ENCODE peak calls at places on chromosomes 6 and 20, in five cellular contexts. One of them, this sample, is unnamed.

GRCh38 chr6:56073315-56073714 is 174.1 kb downstream of the COL21A1 start:
- DNase-seq in activated B cell treated with CpG ODN at 0.5 μM for 24 hours: no peak
- DNase-seq in GM20000: no peak
- DNase-seq in fibroblast of lung: peak
- DNase-seq in HFF-Myc: no peak
- DNase-seq in this sample: no peak

GRCh38 chr20:63558804-63559484 is 5.0 kb downstream of the FNDC11 start:
- DNase-seq in activated B cell treated with CpG ODN at 0.5 μM for 24 hours: no peak
- DNase-seq in GM20000: no peak
- DNase-seq in fibroblast of lung: no peak
- DNase-seq in HFF-Myc: no peak
- DNase-seq in this sample: no peak

GRCh38 chr6:128139519-128139918 is 238.7 kb upstream of the THEMIS start:
- DNase-seq in activated B cell treated with CpG ODN at 0.5 μM for 24 hours: no peak
- DNase-seq in GM20000: no peak
- DNase-seq in fibroblast of lung: peak
- DNase-seq in HFF-Myc: no peak
- DNase-seq in this sample: no peak

GRCh38 chr20:58237318-58238182 is 9.1 kb upstream of the ANKRD60 start:
- DNase-seq in activated B cell treated with CpG ODN at 0.5 μM for 24 hours: no peak
- DNase-seq in GM20000: no peak
- DNase-seq in fibroblast of lung: peak
- DNase-seq in HFF-Myc: no peak
- DNase-seq in this sample: no peak

GRCh38 chr6:127900935-127901334 is at the start of gene THEMIS:
- DNase-seq in activated B cell treated with CpG ODN at 0.5 μM for 24 hours: no peak
- DNase-seq in GM20000: no peak
- DNase-seq in fibroblast of lung: no peak
- DNase-seq in HFF-Myc: no peak
- DNase-seq in this sample: no peak

GRCh38 chr6:20881365-20881764 is 347.1 kb downstream of the CDKAL1 start:
- DNase-seq in activated B cell treated with CpG ODN at 0.5 μM for 24 hours: no peak
- DNase-seq in GM20000: no peak
- DNase-seq in fibroblast of lung: no peak
- DNase-seq in HFF-Myc: no peak
- DNase-seq in this sample: no peak

GRCh38 chr6:94045473-94045872 is 626.1 kb upstream of the EPHA7 start:
- DNase-seq in activated B cell treated with CpG ODN at 0.5 μM for 24 hours: no peak
- DNase-seq in GM20000: no peak
- DNase-seq in fibroblast of lung: no peak
- DNase-seq in HFF-Myc: no peak
- DNase-seq in this sample: no peak

GRCh38 chr6:107386340-107386739 is 73.0 kb downstream of the PDSS2 start:
- DNase-seq in activated B cell treated with CpG ODN at 0.5 μM for 24 hours: no peak
- DNase-seq in GM20000: no peak
- DNase-seq in fibroblast of lung: peak
- DNase-seq in HFF-Myc: no peak
- DNase-seq in this sample: no peak

GRCh38 chr20:3697588-3698235 is 14.7 kb downstream of the SIGLEC1 start:
- DNase-seq in activated B cell treated with CpG ODN at 0.5 μM for 24 hours: no peak
- DNase-seq in GM20000: no peak
- DNase-seq in fibroblast of lung: no peak
- DNase-seq in HFF-Myc: no peak
- DNase-seq in this sample: no peak

GRCh38 chr6:146901940-146902816 is 302.0 kb upstream of the STXBP5 start:
- DNase-seq in activated B cell treated with CpG ODN at 0.5 μM for 24 hours: no peak
- DNase-seq in GM20000: no peak
- DNase-seq in fibroblast of lung: peak
- DNase-seq in HFF-Myc: no peak
- DNase-seq in this sample: no peak

GRCh38 chr6:149363154-149363553 is 36.9 kb upstream of the SUMO4 start:
- DNase-seq in activated B cell treated with CpG ODN at 0.5 μM for 24 hours: no peak
- DNase-seq in GM20000: no peak
- DNase-seq in fibroblast of lung: no peak
- DNase-seq in HFF-Myc: no peak
- DNase-seq in this sample: no peak

GRCh38 chr6:17212541-17213371 is 68.4 kb upstream of the RBM24 start:
- DNase-seq in activated B cell treated with CpG ODN at 0.5 μM for 24 hours: no peak
- DNase-seq in GM20000: no peak
- DNase-seq in fibroblast of lung: peak
- DNase-seq in HFF-Myc: no peak
- DNase-seq in this sample: peak

GRCh38 chr20:49412254-49412653 is 70.2 kb downstream of the KCNB1 start:
- DNase-seq in activated B cell treated with CpG ODN at 0.5 μM for 24 hours: no peak
- DNase-seq in GM20000: no peak
- DNase-seq in fibroblast of lung: no peak
- DNase-seq in HFF-Myc: no peak
- DNase-seq in this sample: no peak

GRCh38 chr6:148867851-148868250 is 121.0 kb downstream of the UST start:
- DNase-seq in activated B cell treated with CpG ODN at 0.5 μM for 24 hours: no peak
- DNase-seq in GM20000: no peak
- DNase-seq in fibroblast of lung: no peak
- DNase-seq in HFF-Myc: no peak
- DNase-seq in this sample: no peak

GRCh38 chr6:147774856-147775255 is 266.4 kb downstream of the SAMD5 start:
- DNase-seq in activated B cell treated with CpG ODN at 0.5 μM for 24 hours: no peak
- DNase-seq in GM20000: no peak
- DNase-seq in fibroblast of lung: no peak
- DNase-seq in HFF-Myc: no peak
- DNase-seq in this sample: no peak

GRCh38 chr6:152070556-152070955 is 263.1 kb downstream of the ESR1 start:
- DNase-seq in activated B cell treated with CpG ODN at 0.5 μM for 24 hours: no peak
- DNase-seq in GM20000: no peak
- DNase-seq in fibroblast of lung: no peak
- DNase-seq in HFF-Myc: no peak
- DNase-seq in this sample: no peak

GRCh38 chr6:38110407-38111025 is 291.0 kb downstream of the ZFAND3 start:
- DNase-seq in activated B cell treated with CpG ODN at 0.5 μM for 24 hours: no peak
- DNase-seq in GM20000: no peak
- DNase-seq in fibroblast of lung: peak
- DNase-seq in HFF-Myc: no peak
- DNase-seq in this sample: no peak

GRCh38 chr20:13525225-13525940 is 113.3 kb downstream of the TASP1 start:
- DNase-seq in activated B cell treated with CpG ODN at 0.5 μM for 24 hours: no peak
- DNase-seq in GM20000: no peak
- DNase-seq in fibroblast of lung: peak
- DNase-seq in HFF-Myc: peak
- DNase-seq in this sample: no peak

GRCh38 chr20:36462440-36463211 is 78.7 kb upstream of the MYL9 start:
- DNase-seq in activated B cell treated with CpG ODN at 0.5 μM for 24 hours: peak
- DNase-seq in GM20000: no peak
- DNase-seq in fibroblast of lung: peak
- DNase-seq in HFF-Myc: no peak
- DNase-seq in this sample: peak

GRCh38 chr6:167139761-167140160 is 16.9 kb downstream of the CCR6 start:
- DNase-seq in activated B cell treated with CpG ODN at 0.5 μM for 24 hours: no peak
- DNase-seq in GM20000: no peak
- DNase-seq in fibroblast of lung: no peak
- DNase-seq in HFF-Myc: no peak
- DNase-seq in this sample: no peak

GRCh38 chr6:167140589-167141474 is 16.9 kb downstream of the GPR31 start:
- DNase-seq in activated B cell treated with CpG ODN at 0.5 μM for 24 hours: no peak
- DNase-seq in GM20000: no peak
- DNase-seq in fibroblast of lung: no peak
- DNase-seq in HFF-Myc: no peak
- DNase-seq in this sample: no peak

GRCh38 chr6:167143041-167143440 is 14.7 kb downstream of the GPR31 start:
- DNase-seq in activated B cell treated with CpG ODN at 0.5 μM for 24 hours: no peak
- DNase-seq in GM20000: no peak
- DNase-seq in fibroblast of lung: no peak
- DNase-seq in HFF-Myc: no peak
- DNase-seq in this sample: no peak

GRCh38 chr6:167141667-167142432 is 15.9 kb downstream of the GPR31 start:
- DNase-seq in activated B cell treated with CpG ODN at 0.5 μM for 24 hours: peak
- DNase-seq in GM20000: peak
- DNase-seq in fibroblast of lung: no peak
- DNase-seq in HFF-Myc: no peak
- DNase-seq in this sample: no peak

GRCh38 chr6:167142433-167142761 is 15.4 kb downstream of the GPR31 start:
- DNase-seq in activated B cell treated with CpG ODN at 0.5 μM for 24 hours: no peak
- DNase-seq in GM20000: no peak
- DNase-seq in fibroblast of lung: no peak
- DNase-seq in HFF-Myc: no peak
- DNase-seq in this sample: no peak
- TF ChIP-seq CTCF in activated B cell treated with CpG ODN at 0.5 μM for 24 hours: no peak
- TF ChIP-seq CTCF in GM20000: no peak
- TF ChIP-seq CTCF in fibroblast of lung: no peak
- TF ChIP-seq CTCF in HFF-Myc: no peak
- TF ChIP-seq CTCF in this sample: no peak

GRCh38 chr6:120826253-120826652 is 508.0 kb downstream of the TBC1D32 start:
- DNase-seq in activated B cell treated with CpG ODN at 0.5 μM for 24 hours: no peak
- DNase-seq in GM20000: peak
- DNase-seq in fibroblast of lung: peak
- DNase-seq in HFF-Myc: no peak
- DNase-seq in this sample: no peak
- TF ChIP-seq CTCF in activated B cell treated with CpG ODN at 0.5 μM for 24 hours: no peak
- TF ChIP-seq CTCF in GM20000: no peak
- TF ChIP-seq CTCF in fibroblast of lung: no peak
- TF ChIP-seq CTCF in HFF-Myc: no peak
- TF ChIP-seq CTCF in this sample: no peak

GRCh38 chr6:135411339-135411738 is 86.2 kb downstream of the AHI1 start:
- DNase-seq in activated B cell treated with CpG ODN at 0.5 μM for 24 hours: no peak
- DNase-seq in GM20000: no peak
- DNase-seq in fibroblast of lung: no peak
- DNase-seq in HFF-Myc: no peak
- DNase-seq in this sample: no peak
- TF ChIP-seq CTCF in activated B cell treated with CpG ODN at 0.5 μM for 24 hours: no peak
- TF ChIP-seq CTCF in GM20000: no peak
- TF ChIP-seq CTCF in fibroblast of lung: no peak
- TF ChIP-seq CTCF in HFF-Myc: no peak
- TF ChIP-seq CTCF in this sample: no peak

DNA sequence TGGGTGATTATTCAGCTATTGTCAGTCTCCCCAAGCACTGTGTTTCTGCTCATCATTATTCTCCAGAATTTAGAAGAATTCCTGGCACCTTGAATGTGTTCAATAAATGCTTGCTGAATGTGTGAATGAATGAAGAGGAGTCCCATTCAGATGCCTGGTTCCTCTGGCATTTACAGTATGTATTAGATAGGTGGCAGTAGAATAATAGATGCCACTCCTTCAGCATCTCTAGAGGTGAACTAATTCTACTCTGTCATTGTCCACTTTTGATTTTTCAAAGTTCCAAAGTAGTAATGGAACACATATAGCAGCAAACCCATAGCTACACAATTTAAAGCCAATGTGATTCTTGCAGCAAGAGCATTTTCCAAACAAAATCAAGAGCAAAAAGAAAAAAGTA is 118.9 kb upstream of the CEP162 start:
- DNase-seq in activated B cell treated with CpG ODN at 0.5 μM for 24 hours: no peak
- DNase-seq in GM20000: no peak
- DNase-seq in fibroblast of lung: peak
- DNase-seq in HFF-Myc: no peak
- DNase-seq in this sample: no peak
- TF ChIP-seq CTCF in activated B cell treated with CpG ODN at 0.5 μM for 24 hours: no peak
- TF ChIP-seq CTCF in GM20000: no peak
- TF ChIP-seq CTCF in fibroblast of lung: no peak
- TF ChIP-seq CTCF in HFF-Myc: peak
- TF ChIP-seq CTCF in this sample: no peak

This sample was measured in ascending aorta.